ENCODE peak calls at places on chromosomes 5 and 9, in seven cellular contexts. One of them, this sample, is unnamed.

GRCh38 chr5:139061274-139061673 is 136.9 kb downstream of the SIL1 start:
- DNase-seq in HepG2: peak; percentile 10
- DNase-seq in HCT116: no peak
- DNase-seq in K562: no peak
- DNase-seq in GM12878: no peak
- DNase-seq in H1: no peak
- DNase-seq in SK-N-SH: no peak
- DNase-seq in this sample: no peak

GRCh38 chr9:130026583-130027427 is 16.2 kb downstream of the FNBP1 start:
- DNase-seq in HCT116: no peak
- DNase-seq in K562: no peak
- DNase-seq in GM12878: no peak
- DNase-seq in SK-N-SH: no peak
- DNase-seq in HepG2: no peak
- DNase-seq in H1: no peak
- DNase-seq in this sample: no peak

GRCh38 chr5:134552301-134552700 is 26.8 kb downstream of the JADE2 start:
- DNase-seq in HCT116: no peak
- DNase-seq in H1: no peak
- DNase-seq in GM12878: no peak
- DNase-seq in SK-N-SH: no peak
- DNase-seq in HepG2: no peak
- DNase-seq in K562: no peak
- DNase-seq in this sample: peak; percentile 16

GRCh38 chr5:71905804-71906711 is 187.0 kb downstream of the CARTPT start:
- DNase-seq in H1: no peak
- DNase-seq in SK-N-SH: peak; percentile 35
- DNase-seq in HepG2: no peak
- DNase-seq in HCT116: no peak
- DNase-seq in K562: no peak
- DNase-seq in GM12878: no peak
- DNase-seq in this sample: no peak

GRCh38 chr5:155004138-155004744 is 9.3 kb upstream of the KIF4B start:
- DNase-seq in H1: peak; percentile 80
- DNase-seq in GM12878: no peak
- DNase-seq in SK-N-SH: no peak
- DNase-seq in HepG2: peak; percentile 30
- DNase-seq in HCT116: peak; percentile 31
- DNase-seq in K562: peak; percentile 51
- DNase-seq in this sample: no peak

GRCh38 chr5:17772232-17772631 is 138.0 kb downstream of the TAF11L14 start:
- DNase-seq in K562: no peak
- DNase-seq in SK-N-SH: no peak
- DNase-seq in HepG2: no peak
- DNase-seq in GM12878: no peak
- DNase-seq in H1: no peak
- DNase-seq in HCT116: no peak
- DNase-seq in this sample: no peak

GRCh38 chr9:32992596-32993238 is 8.7 kb downstream of the APTX start:
- DNase-seq in HCT116: no peak
- DNase-seq in H1: no peak
- DNase-seq in GM12878: no peak
- DNase-seq in K562: peak; percentile 12
- DNase-seq in SK-N-SH: no peak
- DNase-seq in HepG2: no peak
- DNase-seq in this sample: no peak

GRCh38 chr9:6408320-6408719 is 4.7 kb upstream of the UHRF2 start:
- DNase-seq in HCT116: no peak
- DNase-seq in GM12878: no peak
- DNase-seq in K562: peak; percentile 9
- DNase-seq in SK-N-SH: no peak
- DNase-seq in H1: no peak
- DNase-seq in HepG2: no peak
- DNase-seq in this sample: no peak

GRCh38 chr5:125486634-125487033 is 740.2 kb upstream of the ZNF608 start:
- DNase-seq in H1: no peak
- DNase-seq in GM12878: no peak
- DNase-seq in SK-N-SH: no peak
- DNase-seq in K562: no peak
- DNase-seq in HepG2: no peak
- DNase-seq in HCT116: no peak
- DNase-seq in this sample: no peak

GRCh38 chr9:21789541-21790037 is 12.8 kb upstream of the MTAP start:
- DNase-seq in H1: no peak
- DNase-seq in GM12878: peak; percentile 40
- DNase-seq in HepG2: peak; percentile 83
- DNase-seq in SK-N-SH: peak; percentile 34
- DNase-seq in K562: no peak
- DNase-seq in HCT116: peak; percentile 92
- DNase-seq in this sample: peak; percentile 29

GRCh38 chr5:93909356-93909755 is 168.0 kb upstream of the POU5F2 start:
- DNase-seq in H1: no peak
- DNase-seq in GM12878: no peak
- DNase-seq in HCT116: no peak
- DNase-seq in SK-N-SH: peak; percentile 1
- DNase-seq in K562: no peak
- DNase-seq in HepG2: no peak
- DNase-seq in this sample: peak; percentile 34
- TF ChIP-seq JUND in H1: no peak
- TF ChIP-seq JUND in GM12878: no peak
- TF ChIP-seq JUND in HCT116: no peak
- TF ChIP-seq JUND in SK-N-SH: no peak
- TF ChIP-seq JUND in K562: no peak
- TF ChIP-seq JUND in HepG2: no peak
- TF ChIP-seq JUND in this sample: no peak

DNA sequence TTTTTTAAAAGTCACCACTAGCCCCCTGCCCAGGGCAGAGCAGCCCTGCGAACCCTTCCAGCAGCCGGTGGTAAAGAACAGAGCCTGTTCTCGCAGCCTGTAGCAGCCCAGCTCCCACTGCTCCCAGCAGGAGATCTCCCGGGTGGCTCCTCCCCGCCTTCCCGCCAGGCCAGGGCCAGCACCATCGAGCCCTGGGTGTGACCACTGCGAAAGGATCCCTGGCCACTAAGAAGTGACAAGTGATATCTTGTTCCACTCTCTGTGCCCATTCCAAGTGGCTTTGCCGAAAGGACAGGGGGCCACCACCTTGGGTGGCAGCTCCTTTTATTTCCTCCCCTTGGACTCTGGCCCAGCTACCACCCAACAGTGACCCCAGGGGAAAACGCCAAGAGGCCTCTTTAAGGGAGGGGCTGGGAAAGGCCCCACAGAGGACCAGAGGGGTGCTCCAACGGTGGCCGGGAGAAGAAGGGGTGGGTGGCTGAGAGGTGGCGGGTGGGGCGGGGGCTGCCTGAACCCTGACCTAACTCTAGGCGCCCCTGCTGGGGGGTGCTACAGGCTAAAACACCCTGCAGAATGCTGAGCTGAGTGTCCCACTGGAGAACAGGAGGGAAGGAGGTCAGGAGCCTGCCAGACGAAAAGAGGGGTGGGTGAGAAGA is 1.6 kb downstream of the NACC2 start:
- DNase-seq in HepG2: no peak
- DNase-seq in HCT116: no peak
- DNase-seq in SK-N-SH: peak; percentile 69
- DNase-seq in GM12878: no peak
- DNase-seq in K562: peak; percentile 80
- DNase-seq in H1: no peak
- DNase-seq in this sample: no peak
- TF ChIP-seq JUND in HepG2: no peak
- TF ChIP-seq JUND in HCT116: no peak
- TF ChIP-seq JUND in SK-N-SH: no peak
- TF ChIP-seq JUND in GM12878: no peak
- TF ChIP-seq JUND in K562: no peak
- TF ChIP-seq JUND in H1: no peak
- TF ChIP-seq JUND in this sample: no peak

GRCh38 chr5:176134529-176135223 is 103.5 kb upstream of the SIMC1 start:
- DNase-seq in H1: peak; percentile 52
- DNase-seq in K562: peak; percentile 30
- DNase-seq in SK-N-SH: peak; percentile 86
- DNase-seq in HepG2: no peak
- DNase-seq in GM12878: no peak
- DNase-seq in HCT116: no peak
- DNase-seq in this sample: no peak

GRCh38 chr5:176131771-176132170 is 106.5 kb upstream of the SIMC1 start:
- DNase-seq in K562: no peak
- DNase-seq in H1: no peak
- DNase-seq in HepG2: no peak
- DNase-seq in HCT116: no peak
- DNase-seq in GM12878: no peak
- DNase-seq in SK-N-SH: no peak
- DNase-seq in this sample: no peak

GRCh38 chr5:176133877-176134276 is 104.3 kb upstream of the SIMC1 start:
- DNase-seq in HepG2: no peak
- DNase-seq in H1: peak; percentile 62
- DNase-seq in GM12878: no peak
- DNase-seq in K562: no peak
- DNase-seq in SK-N-SH: peak; percentile 27
- DNase-seq in HCT116: no peak
- DNase-seq in this sample: no peak

GRCh38 chr5:176133289-176133870 is 104.8 kb upstream of the SIMC1 start:
- DNase-seq in HCT116: no peak
- DNase-seq in K562: no peak
- DNase-seq in SK-N-SH: peak; percentile 32
- DNase-seq in HepG2: no peak
- DNase-seq in H1: peak; percentile 67
- DNase-seq in GM12878: no peak
- DNase-seq in this sample: no peak

DNA sequence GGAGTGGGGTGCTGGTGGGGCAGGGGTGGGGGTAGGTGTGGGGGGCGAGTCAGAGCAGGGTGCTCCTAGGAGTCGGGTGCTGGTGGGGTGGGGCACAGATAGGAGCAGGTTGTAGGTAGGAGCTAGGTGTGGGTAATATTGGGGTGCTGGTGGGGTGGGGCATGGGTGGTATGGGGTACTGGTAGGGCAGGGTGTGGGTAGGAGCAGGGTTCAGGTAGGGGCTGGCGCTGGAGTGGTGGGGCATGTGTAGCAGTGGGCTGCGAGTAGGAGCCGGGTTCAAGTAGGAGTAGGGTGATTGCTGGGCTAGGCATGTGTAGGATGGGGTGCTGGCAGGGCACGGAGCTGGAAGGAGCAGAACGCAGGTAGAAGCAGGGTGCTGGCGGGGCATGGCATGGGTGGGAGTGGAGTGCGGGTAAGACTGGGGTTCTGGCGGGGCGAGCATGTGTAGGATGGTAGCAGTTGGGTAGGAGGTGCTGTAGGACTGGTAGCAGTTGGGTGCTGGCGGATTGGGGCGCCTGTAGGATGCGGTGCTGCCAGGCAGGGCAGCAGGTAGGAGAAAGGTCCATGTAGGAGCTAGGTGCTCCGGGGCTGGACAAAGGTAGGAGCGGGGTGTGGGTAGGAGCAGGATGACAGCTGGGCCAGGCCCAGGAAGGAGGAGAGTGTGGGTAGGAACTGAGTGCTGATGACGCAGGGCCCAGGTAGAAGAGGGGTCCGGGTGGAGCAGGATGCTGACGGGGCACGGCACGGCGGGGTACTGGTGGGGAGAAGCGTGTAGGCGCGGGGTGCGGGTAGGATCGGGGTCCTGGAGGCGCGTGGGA is 105.5 kb upstream of the SIMC1 start:
- DNase-seq in HepG2: no peak
- DNase-seq in HCT116: no peak
- DNase-seq in H1: peak; percentile 61
- DNase-seq in K562: no peak
- DNase-seq in SK-N-SH: no peak
- DNase-seq in GM12878: no peak
- DNase-seq in this sample: no peak
- TF ChIP-seq JUND in HepG2: no peak
- TF ChIP-seq JUND in HCT116: no peak
- TF ChIP-seq JUND in H1: no peak
- TF ChIP-seq JUND in K562: no peak
- TF ChIP-seq JUND in SK-N-SH: no peak
- TF ChIP-seq JUND in GM12878: no peak
- TF ChIP-seq JUND in this sample: no peak

DNA sequence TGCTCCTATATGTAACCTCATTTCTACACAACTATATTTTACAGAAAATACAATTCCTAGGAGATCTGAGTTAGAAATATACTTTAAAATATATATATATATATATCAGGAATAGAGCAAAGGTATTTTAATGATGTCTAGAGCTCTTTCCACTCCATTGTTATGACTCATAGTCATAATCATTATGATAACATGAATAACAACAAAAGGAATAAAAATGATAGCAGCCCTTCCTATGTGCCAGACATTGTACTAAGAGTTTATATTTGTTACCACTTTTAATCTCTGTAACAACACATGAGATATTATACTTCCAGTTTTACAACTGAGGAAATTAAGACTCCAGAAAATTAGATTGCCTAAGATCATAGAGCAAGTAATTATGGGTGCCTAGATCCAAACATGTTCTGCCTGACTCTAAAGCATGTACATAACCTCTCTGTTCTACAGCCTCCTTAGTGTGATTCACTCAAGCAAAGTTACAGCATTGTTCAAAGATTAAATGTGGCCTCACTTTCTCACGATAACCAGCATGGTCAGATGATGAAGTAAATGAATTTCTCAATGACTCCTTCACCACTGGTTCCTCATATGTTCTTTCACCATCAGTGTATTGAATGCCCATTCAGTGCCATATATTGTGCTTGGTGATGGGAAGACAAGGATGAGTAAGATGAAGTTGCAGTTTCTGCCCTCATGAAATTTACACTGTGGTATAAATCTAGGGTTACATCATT is 452.1 kb downstream of the EFNA5 start:
- DNase-seq in HepG2: no peak
- DNase-seq in K562: no peak
- DNase-seq in SK-N-SH: no peak
- DNase-seq in HCT116: no peak
- DNase-seq in H1: no peak
- DNase-seq in GM12878: no peak
- DNase-seq in this sample: no peak
- TF ChIP-seq JUND in HepG2: no peak
- TF ChIP-seq JUND in K562: no peak
- TF ChIP-seq JUND in SK-N-SH: no peak
- TF ChIP-seq JUND in HCT116: no peak
- TF ChIP-seq JUND in H1: no peak
- TF ChIP-seq JUND in GM12878: no peak
- TF ChIP-seq JUND in this sample: no peak

DNA sequence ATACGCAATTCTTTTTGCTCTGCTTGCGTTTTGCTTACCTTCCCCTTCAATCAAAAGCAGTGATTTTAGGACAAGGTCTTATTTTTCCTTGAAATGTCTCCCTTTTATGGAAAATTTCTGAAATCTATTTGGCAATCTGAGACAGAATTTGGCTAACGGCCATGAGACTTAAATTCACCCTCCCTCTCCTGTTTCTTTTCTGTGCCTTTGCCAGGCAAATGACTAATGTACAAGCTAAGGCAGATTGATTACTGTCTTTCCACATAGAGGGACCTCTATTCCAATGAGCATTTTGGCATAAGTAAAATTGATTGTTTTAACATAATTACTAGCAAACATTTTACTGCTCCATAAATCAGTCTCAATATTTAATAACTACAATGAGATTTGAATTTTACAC is 31.7 kb downstream of the FAM81B start:
- DNase-seq in HepG2: no peak
- DNase-seq in SK-N-SH: no peak
- DNase-seq in K562: no peak
- DNase-seq in H1: no peak
- DNase-seq in HCT116: no peak
- DNase-seq in GM12878: no peak
- DNase-seq in this sample: no peak
- TF ChIP-seq JUND in HepG2: no peak
- TF ChIP-seq JUND in SK-N-SH: no peak
- TF ChIP-seq JUND in K562: no peak
- TF ChIP-seq JUND in H1: no peak
- TF ChIP-seq JUND in HCT116: no peak
- TF ChIP-seq JUND in GM12878: no peak
- TF ChIP-seq JUND in this sample: no peak